ENCODE peak calls at places on chromosomes 11 and 22, in eight cellular contexts. T, J, K, W, P, L, R and I are unnamed samples.

GRCh38 chr11:3164138-3164539 is 971 bp downstream of the OSBPL5 start:
- DNase-seq in T (no peak), J (peak), K (no peak), W (no peak), P (no peak), L (peak), R (no peak), I (no peak)

GRCh38 chr11:106271686-106272085 is 194.2 kb downstream of the AASDHPPT start:
- DNase-seq in T (no peak), J (peak), K (no peak), W (no peak), P (peak), L (no peak), R (no peak), I (no peak)

GRCh38 chr11:11958403-11958802 is 50.0 kb downstream of the DKK3 start:
- DNase-seq in T (no peak), J (no peak), K (no peak), W (no peak), P (no peak), L (no peak), R (no peak), I (no peak)

GRCh38 chr11:14638561-14638960 is 5.0 kb upstream of the PDE3B start:
- DNase-seq in T (no peak), J (no peak), K (no peak), W (no peak), P (no peak), L (no peak), R (no peak), I (peak)

GRCh38 chr11:69308531-69308930 is 14.6 kb downstream of the MYEOV start:
- DNase-seq in T (no peak), J (no peak), K (no peak), W (no peak), P (no peak), L (no peak), R (no peak), I (no peak)

GRCh38 chr11:130775306-130776043 is 140.8 kb downstream of the SNX19 start:
- DNase-seq in T (no peak), J (peak), K (no peak), W (no peak), P (peak), L (no peak), R (no peak), I (peak)

GRCh38 chr11:8720376-8720775 is 37.8 kb downstream of the RPL27A start:
- DNase-seq in T (no peak), J (peak), K (no peak), W (no peak), P (peak), L (no peak), R (no peak), I (no peak)

GRCh38 chr22:48192920-48193319 is 1430.5 kb downstream of the TBC1D22A start:
- DNase-seq in T (no peak), J (no peak), K (no peak), W (no peak), P (no peak), L (no peak), R (no peak), I (no peak)

GRCh38 chr11:66420671-66421476 is at the start of gene NPAS4:
- DNase-seq in T (no peak), J (no peak), K (no peak), W (peak), P (no peak), L (no peak), R (no peak), I (no peak)

GRCh38 chr11:46489668-46490560 is 98.3 kb upstream of the CHRM4 start:
- DNase-seq in T (peak), J (peak), K (peak), W (peak), P (peak), L (peak), R (no peak), I (peak)

GRCh38 chr22:24826710-24827285 is 20.8 kb downstream of the SGSM1 start:
- DNase-seq in T (no peak), J (no peak), K (no peak), W (no peak), P (no peak), L (no peak), R (no peak), I (no peak)

GRCh38 chr22:35627267-35628041 is 10.3 kb upstream of the MB start:
- DNase-seq in T (peak), J (peak), K (peak), W (peak), P (peak), L (no peak), R (no peak), I (peak)

GRCh38 chr11:3669128-3669527 is 2.1 kb downstream of the CHRNA10 start:
- DNase-seq in T (no peak), J (no peak), K (no peak), W (no peak), P (no peak), L (no peak), R (no peak), I (no peak)

GRCh38 chr11:40183073-40184064 is 1276.1 kb downstream of the LRRC4C start:
- DNase-seq in T (no peak), J (no peak), K (no peak), W (no peak), P (no peak), L (no peak), R (peak), I (no peak)

GRCh38 chr22:19605508-19606331 is 81.5 kb upstream of the CLDN5 start:
- DNase-seq in T (no peak), J (no peak), K (no peak), W (no peak), P (peak), L (no peak), R (no peak), I (no peak)

GRCh38 chr11:2384723-2385041 is 7.6 kb downstream of the CD81 start:
- DNase-seq in T (no peak), J (no peak), K (no peak), W (no peak), P (no peak), L (no peak), R (no peak), I (no peak)

GRCh38 chr11:34825670-34826383 is 90.4 kb downstream of the APIP start:
- DNase-seq in T (peak), J (no peak), K (no peak), W (no peak), P (peak), L (peak), R (no peak), I (no peak)

GRCh38 chr11:20360650-20361049 is 2.9 kb upstream of the HTATIP2 start:
- DNase-seq in T (no peak), J (peak), K (no peak), W (no peak), P (peak), L (no peak), R (peak), I (peak)

GRCh38 chr11:120835601-120836228 is 188.2 kb upstream of the TBCEL start:
- DNase-seq in T (no peak), J (peak), K (no peak), W (no peak), P (peak), L (no peak), R (peak), I (peak)

GRCh38 chr11:64523456-64524187 is 67.4 kb upstream of the SLC22A12 start:
- DNase-seq in T (no peak), J (no peak), K (no peak), W (no peak), P (no peak), L (no peak), R (no peak), I (no peak)

GRCh38 chr11:73950869-73951710 is at the start of gene DNAJB13:
- DNase-seq in T (peak), J (peak), K (no peak), W (peak), P (peak), L (peak), R (peak), I (peak)

GRCh38 chr22:30868663-30869385 is 99.8 kb downstream of the MORC2 start:
- DNase-seq in T (no peak), J (peak), K (no peak), W (no peak), P (no peak), L (no peak), R (no peak), I (peak)

GRCh38 chr11:78715639-78716311 is 141.1 kb upstream of the NARS2 start:
- DNase-seq in T (peak), J (peak), K (peak), W (peak), P (peak), L (peak), R (no peak), I (peak)

GRCh38 chr22:49751968-49752597 is 75.6 kb downstream of the BRD1 start:
- DNase-seq in T (no peak), J (no peak), K (no peak), W (peak), P (no peak), L (peak), R (no peak), I (no peak)

GRCh38 chr22:28600546-28601143 is 79.0 kb downstream of the TTC28 start:
- DNase-seq in T (peak), J (peak), K (no peak), W (peak), P (peak), L (peak), R (no peak), I (peak)

GRCh38 chr22:34414467-34415440 is 494.5 kb upstream of the LARGE1 start:
- DNase-seq in T (peak), J (peak), K (peak), W (peak), P (peak), L (peak), R (peak), I (peak)

GRCh38 chr11:119580751-119581150 is 148.2 kb downstream of the NECTIN1 start:
- DNase-seq in T (no peak), J (no peak), K (no peak), W (no peak), P (no peak), L (no peak), R (no peak), I (no peak)

DNA sequence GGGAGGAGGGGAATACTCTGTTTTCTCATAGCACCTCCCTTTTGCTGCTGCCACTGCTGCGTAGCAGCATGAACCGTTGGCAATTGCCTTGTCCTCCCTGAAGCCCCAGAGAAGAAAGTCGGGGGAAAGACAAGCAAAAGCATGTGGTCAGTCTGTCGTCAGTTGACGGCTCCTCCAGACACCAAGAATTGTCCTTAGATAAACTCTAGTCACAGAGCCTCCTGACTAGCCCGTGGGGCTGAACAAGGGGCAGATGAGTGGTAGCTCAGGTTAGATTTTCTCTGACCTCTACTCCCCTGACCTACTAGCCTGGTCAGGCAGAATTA is 126.4 kb upstream of the HSD17B12 start:
- DNase-seq in T (no peak), J (no peak), K (no peak), W (no peak), P (no peak), L (no peak), R (no peak), I (no peak)
- TF ChIP-seq EZH2 in T (peak), J (no peak), K (no peak), W (no peak), P (no peak), L (no peak), R (no peak), I (no peak)

GRCh38 chr22:27461470-27461869 is 340.1 kb downstream of the MN1 start:
- DNase-seq in T (no peak), J (peak), K (peak), W (peak), P (peak), L (no peak), R (no peak), I (peak)
- H3K4me3 ChIP-seq in T (peak), J (peak), K (no peak), W (peak), P (no peak), L (no peak), R (no peak), I (no peak)

GRCh38 chr11:58097437-58097836 is 27.9 kb downstream of the OR9I1 start:
- DNase-seq in T (no peak), J (no peak), K (no peak), W (no peak), P (no peak), L (no peak), R (no peak), I (no peak)
- H3K9ac ChIP-seq in T (no peak), J (no peak), K (no peak), W (no peak), P (no peak), L (no peak), R (no peak), I (no peak)

GRCh38 chr11:124846058-124846719 is 19.0 kb upstream of the ROBO3 start:
- DNase-seq in T (no peak), J (no peak), K (no peak), W (peak), P (no peak), L (no peak), R (no peak), I (no peak)

GRCh38 chr11:124843616-124843910 is 21.7 kb upstream of the ROBO3 start:
- DNase-seq in T (no peak), J (no peak), K (no peak), W (peak), P (no peak), L (no peak), R (no peak), I (no peak)

GRCh38 chr11:124841765-124842700 is 23.2 kb upstream of the ROBO3 start:
- DNase-seq in T (no peak), J (no peak), K (no peak), W (peak), P (no peak), L (no peak), R (no peak), I (no peak)

GRCh38 chr11:124841186-124841585 is 24.0 kb upstream of the ROBO3 start:
- DNase-seq in T (no peak), J (peak), K (no peak), W (no peak), P (peak), L (no peak), R (no peak), I (peak)

DNA sequence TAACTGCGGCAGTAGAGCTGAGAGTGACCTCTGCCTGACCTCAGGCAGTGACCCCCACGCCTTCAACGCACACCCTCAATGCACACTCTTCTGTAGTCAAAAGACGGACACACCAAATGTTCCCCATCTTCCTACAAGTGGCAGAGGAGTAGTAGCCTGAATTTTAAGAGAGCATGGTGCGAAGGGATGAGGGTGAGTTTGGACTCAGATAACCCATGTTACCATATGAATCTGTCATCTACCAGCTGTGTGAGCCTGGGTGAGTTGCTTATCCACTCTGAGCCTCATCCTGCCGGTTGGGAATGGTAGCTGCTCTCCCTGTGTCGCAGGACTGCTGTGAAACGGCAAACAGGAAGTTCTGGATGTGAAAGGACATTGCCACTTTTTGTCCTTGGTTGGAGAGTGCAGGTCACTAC is 20.6 kb upstream of the ROBO3 start:
- DNase-seq in T (no peak), J (no peak), K (no peak), W (peak), P (no peak), L (no peak), R (no peak), I (no peak)
- TF ChIP-seq EZH2 in T (no peak), J (peak), K (peak), W (no peak), P (no peak), L (no peak), R (no peak), I (peak)

DNA sequence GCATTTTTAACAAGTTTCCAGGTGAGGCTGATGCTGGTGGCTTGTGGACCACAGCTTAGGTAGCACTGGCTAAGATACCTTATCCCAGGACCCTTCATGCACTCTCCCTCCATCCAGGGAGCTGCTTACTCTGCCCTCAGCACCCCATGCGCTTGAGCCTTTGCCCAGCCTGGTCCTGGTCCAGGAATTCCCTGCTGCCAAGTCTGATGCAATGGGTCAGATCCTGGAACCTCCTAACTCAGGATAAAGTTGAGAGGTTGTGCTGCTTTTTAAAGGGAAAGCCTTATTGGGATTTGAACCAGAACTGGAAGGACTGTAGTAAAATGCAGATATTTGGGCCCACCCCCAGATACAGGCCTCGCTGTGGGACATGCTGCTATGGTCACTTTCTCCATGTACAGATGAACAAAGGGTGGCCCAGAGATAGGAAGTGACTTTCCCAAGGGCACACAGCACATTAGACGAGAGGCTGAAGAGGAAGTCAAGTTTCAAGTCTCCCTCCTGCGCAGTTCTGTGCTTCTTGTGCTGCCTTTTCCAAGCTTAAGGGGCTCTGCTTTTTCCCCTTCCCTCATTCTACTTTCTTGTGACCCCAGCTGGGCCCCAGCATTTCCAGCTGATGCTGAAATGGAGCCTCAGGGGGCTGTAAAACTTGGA is 824 bp upstream of the LGALS12 start:
- DNase-seq in T (no peak), J (no peak), K (no peak), W (no peak), P (no peak), L (no peak), R (no peak), I (no peak)
- H3K4me3 ChIP-seq in T (no peak), J (no peak), K (no peak), W (no peak), P (no peak), L (no peak), R (no peak), I (no peak)